ENCODE peak calls at places on chromosomes 4 and X, in four cellular contexts. Y is lower leg skin, X is fibroblast of mammary gland, U is cardiac muscle cell. N is an unnamed sample.

GRCh38 chr4:18020145-18020670 is 1.3 kb downstream of the LCORL start:
- DNase-seq in U (peak), Y (no peak), X (peak), N (no peak)

GRCh38 chrX:39309018-39309620 is 507.9 kb downstream of the MID1IP1 start:
- DNase-seq in U (peak), X (peak), Y (no peak), N (no peak)

GRCh38 chrX:8191022-8191421 is 20.0 kb upstream of the VCX2 start:
- DNase-seq in U (no peak), Y (peak), X (no peak), N (no peak)

GRCh38 chrX:85084770-85085393 is 81.2 kb downstream of the APOOL start:
- DNase-seq in X (peak), U (peak), Y (no peak), N (no peak)

GRCh38 chr4:2441393-2442174 is 22.8 kb downstream of the CFAP99 start:
- DNase-seq in X (peak), U (peak), Y (no peak), N (peak)

GRCh38 chr4:24809376-24809775 is 14.0 kb downstream of the SOD3 start:
- DNase-seq in Y (no peak), X (no peak), U (no peak), N (no peak)

GRCh38 chrX:136752796-136753195 is 27.9 kb downstream of the ARHGEF6 start:
- DNase-seq in U (no peak), X (peak), Y (no peak), N (no peak)

GRCh38 chr4:3371581-3372001 is 70.2 kb upstream of the HGFAC start:
- DNase-seq in X (no peak), U (peak), Y (no peak), N (no peak)

GRCh38 chrX:7316887-7317286 is 168.9 kb upstream of the PUDP start:
- DNase-seq in X (peak), U (no peak), Y (no peak), N (no peak)

GRCh38 chr4:158778065-158778711 is 9.4 kb downstream of the FNIP2 start:
- DNase-seq in U (no peak), Y (no peak), X (no peak), N (no peak)

GRCh38 chr4:53490965-53491622 is 100.2 kb downstream of the LNX1 start:
- DNase-seq in U (peak), X (peak), Y (peak), N (no peak)

GRCh38 chrX:16511776-16512400 is 138.1 kb upstream of the S100G start:
- DNase-seq in U (peak), X (peak), Y (no peak), N (no peak)

GRCh38 chrX:16873106-16873505 is 2.9 kb upstream of the RBBP7 start:
- DNase-seq in X (no peak), Y (no peak), U (no peak), N (no peak)

GRCh38 chr4:85302193-85302736 is 172.7 kb upstream of the ARHGAP24 start:
- DNase-seq in Y (no peak), X (no peak), U (no peak), N (no peak)

GRCh38 chr4:143184503-143185252 is at the start of gene USP38:
- DNase-seq in U (peak), X (peak), Y (peak), N (peak)

GRCh38 chr4:137226900-137227299 is 305.4 kb downstream of the PCDH18 start:
- DNase-seq in Y (no peak), U (peak), X (peak), N (no peak)

GRCh38 chr4:184843984-184844554 is 18.3 kb upstream of the ACSL1 start:
- DNase-seq in Y (no peak), X (no peak), U (peak), N (peak)

GRCh38 chrX:63250253-63250868 is 100.8 kb downstream of the SPIN4 start:
- DNase-seq in U (peak), X (peak), Y (peak), N (no peak)

DNA sequence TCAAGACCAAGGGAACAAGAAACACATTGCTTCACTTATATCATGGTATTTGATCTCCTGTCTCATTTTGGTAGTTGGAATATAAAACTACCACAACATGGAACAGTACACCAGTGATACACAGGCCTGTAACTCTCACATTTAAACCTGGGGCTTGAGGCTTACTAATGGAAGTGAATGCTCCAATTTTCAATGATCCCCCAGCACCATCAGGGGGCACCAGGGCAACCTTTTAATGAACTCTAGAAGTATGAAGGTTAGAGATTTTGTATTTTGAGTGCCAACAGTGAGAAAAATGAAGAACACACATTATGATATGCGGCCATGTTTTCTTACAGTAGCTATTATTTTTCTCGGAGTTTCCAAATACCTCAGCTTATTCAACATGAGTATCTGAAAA is 50.7 kb downstream of the C4orf33 start:
- DNase-seq in U (no peak), X (no peak), Y (no peak), N (no peak)
- TF ChIP-seq CTCF in U (no peak), X (no peak), Y (no peak), N (no peak)

GRCh38 chrX:48826135-48826875 is at the start of gene ERAS:
- DNase-seq in X (no peak), Y (no peak), U (no peak), N (no peak)
- TF ChIP-seq CTCF in X (no peak), Y (no peak), U (no peak), N (no peak)

GRCh38 chrX:134524181-134524580 is 64.2 kb downstream of the HPRT1 start:
- DNase-seq in X (no peak), U (no peak), Y (no peak), N (no peak)
- TF ChIP-seq CTCF in X (no peak), U (no peak), Y (no peak), N (no peak)

GRCh38 chrX:19017271-19017670 is 33.4 kb upstream of the PHKA2 start:
- DNase-seq in U (peak), X (peak), Y (no peak), N (no peak)
- TF ChIP-seq CTCF in U (peak), X (peak), Y (no peak), N (peak)

N was measured in osteocyte.